ENCODE peak calls at places on chromosome 16, in nine cellular contexts. G, H, F, R, C, U, E, K and I are unnamed samples. For H3K4me1, the result is how much of the 10 kb centered on the place peaks cover.

GRCh38 chr16:28309811-28310311 is 17.5 kb downstream of the SBK1 start:
- DNase-seq in G (peak), H (peak), F (no peak), R (no peak), C (no peak), U (no peak), E (no peak), K (no peak), I (no peak)

GRCh38 chr16:508884-509736 is 18.4 kb upstream of the CAPN15 start:
- DNase-seq in G (no peak), H (no peak), F (no peak), R (no peak), C (no peak), U (no peak), E (peak), K (no peak), I (no peak)

GRCh38 chr16:70437582-70438324 is 1.1 kb downstream of the ST3GAL2 start:
- DNase-seq in G (no peak), H (no peak), F (peak), R (peak), C (no peak), U (no peak), E (no peak), K (no peak), I (no peak)

GRCh38 chr16:15952265-15952711 is 2.9 kb downstream of the ABCC1 start:
- DNase-seq in G (no peak), H (no peak), F (no peak), R (no peak), C (no peak), U (peak), E (peak), K (no peak), I (no peak)

GRCh38 chr16:81483064-81483969 is 38.7 kb downstream of the CMIP start:
- DNase-seq in G (no peak), H (no peak), F (no peak), R (no peak), C (no peak), U (no peak), E (peak), K (no peak), I (peak)

GRCh38 chr16:75099738-75100615 is 16.6 kb downstream of the LDHD start:
- DNase-seq in G (no peak), H (peak), F (peak), R (no peak), C (no peak), U (peak), E (no peak), K (no peak), I (peak)

GRCh38 chr16:80150978-80151705 is 389.7 kb upstream of the DYNLRB2 start:
- DNase-seq in G (no peak), H (no peak), F (no peak), R (no peak), C (no peak), U (no peak), E (no peak), K (no peak), I (no peak)

GRCh38 chr16:81928975-81929374 is 82.3 kb downstream of the SDR42E1 start:
- DNase-seq in G (no peak), H (no peak), F (no peak), R (no peak), C (peak), U (no peak), E (no peak), K (no peak), I (no peak)

GRCh38 chr16:14111713-14112538 is 40.8 kb downstream of the MRTFB start:
- DNase-seq in G (no peak), H (peak), F (no peak), R (peak), C (peak), U (peak), E (peak), K (no peak), I (no peak)

GRCh38 chr16:24493859-24494258 is 45.5 kb upstream of the RBBP6 start:
- DNase-seq in G (no peak), H (no peak), F (no peak), R (peak), C (no peak), U (no peak), E (no peak), K (no peak), I (no peak)

GRCh38 chr16:81640681-81641070 is 138.4 kb upstream of the PLCG2 start:
- DNase-seq in G (no peak), H (no peak), F (no peak), R (no peak), C (no peak), U (no peak), E (no peak), K (no peak), I (peak)

GRCh38 chr16:79589495-79590134 is 10.9 kb downstream of the MAF start:
- DNase-seq in G (no peak), H (peak), F (no peak), R (no peak), C (no peak), U (no peak), E (no peak), K (no peak), I (peak)

GRCh38 chr16:31427441-31428276 is 501 bp downstream of the COX6A2 start:
- DNase-seq in G (peak), H (peak), F (no peak), R (no peak), C (no peak), U (peak), E (no peak), K (no peak), I (peak)

GRCh38 chr16:75203106-75203505 is 3.9 kb downstream of the CTRB2 start:
- DNase-seq in G (no peak), H (no peak), F (no peak), R (no peak), C (no peak), U (no peak), E (no peak), K (no peak), I (no peak)

GRCh38 chr16:68898026-68898425 is 54.7 kb downstream of the TANGO6 start:
- DNase-seq in G (no peak), H (no peak), F (no peak), R (no peak), C (no peak), U (no peak), E (no peak), K (no peak), I (no peak)

GRCh38 chr16:25416002-25416401 is 158.4 kb upstream of the ZKSCAN2 start:
- DNase-seq in G (no peak), H (no peak), F (no peak), R (no peak), C (no peak), U (no peak), E (no peak), K (no peak), I (no peak)

GRCh38 chr16:5917436-5917835 is 819.8 kb upstream of the EEF2KMT start:
- DNase-seq in G (no peak), H (no peak), F (no peak), R (no peak), C (no peak), U (no peak), E (no peak), K (no peak), I (no peak)

GRCh38 chr16:5918553-5919127 is 821.0 kb upstream of the EEF2KMT start:
- DNase-seq in G (no peak), H (no peak), F (no peak), R (no peak), C (no peak), U (no peak), E (peak), K (no peak), I (no peak)

GRCh38 chr16:5916711-5917191 is 819.2 kb upstream of the EEF2KMT start:
- DNase-seq in G (no peak), H (no peak), F (no peak), R (no peak), C (no peak), U (no peak), E (no peak), K (no peak), I (no peak)
- H3K27ac ChIP-seq in G (no peak), H (no peak), F (no peak), R (no peak), C (no peak), U (no peak), E (no peak), K (no peak), I (no peak)

GRCh38 chr16:86580798-86581185 is 2.4 kb downstream of the FOXL1 start:
- DNase-seq in G (no peak), H (no peak), F (no peak), R (no peak), C (no peak), U (no peak), E (no peak), K (no peak), I (no peak)
- H3K4me1 ChIP-seq in G (under half), H (under half), F (under half), R (under half), C (under half), U (under half), E (under half), K (under half), I (under half)

GRCh38 chr16:11140466-11140865 is 115.5 kb downstream of the SOCS1 start:
- DNase-seq in G (no peak), H (no peak), F (no peak), R (no peak), C (no peak), U (no peak), E (no peak), K (no peak), I (no peak)
- H3K27ac ChIP-seq in G (no peak), H (no peak), F (no peak), R (no peak), C (no peak), U (peak), E (no peak), K (no peak), I (no peak)

GRCh38 chr16:84881702-84882521 is 62.1 kb downstream of the CRISPLD2 start:
- DNase-seq in G (no peak), H (peak), F (no peak), R (no peak), C (no peak), U (peak), E (peak), K (no peak), I (no peak)

GRCh38 chr16:84885024-84885910 is 65.5 kb downstream of the CRISPLD2 start:
- DNase-seq in G (no peak), H (peak), F (no peak), R (no peak), C (peak), U (peak), E (peak), K (no peak), I (no peak)

GRCh38 chr16:84883301-84883700 is 63.5 kb downstream of the CRISPLD2 start:
- DNase-seq in G (no peak), H (peak), F (no peak), R (no peak), C (no peak), U (peak), E (no peak), K (no peak), I (no peak)

GRCh38 chr16:84886536-84887090 is 66.8 kb downstream of the CRISPLD2 start:
- DNase-seq in G (no peak), H (no peak), F (no peak), R (no peak), C (no peak), U (no peak), E (no peak), K (no peak), I (no peak)

DNA sequence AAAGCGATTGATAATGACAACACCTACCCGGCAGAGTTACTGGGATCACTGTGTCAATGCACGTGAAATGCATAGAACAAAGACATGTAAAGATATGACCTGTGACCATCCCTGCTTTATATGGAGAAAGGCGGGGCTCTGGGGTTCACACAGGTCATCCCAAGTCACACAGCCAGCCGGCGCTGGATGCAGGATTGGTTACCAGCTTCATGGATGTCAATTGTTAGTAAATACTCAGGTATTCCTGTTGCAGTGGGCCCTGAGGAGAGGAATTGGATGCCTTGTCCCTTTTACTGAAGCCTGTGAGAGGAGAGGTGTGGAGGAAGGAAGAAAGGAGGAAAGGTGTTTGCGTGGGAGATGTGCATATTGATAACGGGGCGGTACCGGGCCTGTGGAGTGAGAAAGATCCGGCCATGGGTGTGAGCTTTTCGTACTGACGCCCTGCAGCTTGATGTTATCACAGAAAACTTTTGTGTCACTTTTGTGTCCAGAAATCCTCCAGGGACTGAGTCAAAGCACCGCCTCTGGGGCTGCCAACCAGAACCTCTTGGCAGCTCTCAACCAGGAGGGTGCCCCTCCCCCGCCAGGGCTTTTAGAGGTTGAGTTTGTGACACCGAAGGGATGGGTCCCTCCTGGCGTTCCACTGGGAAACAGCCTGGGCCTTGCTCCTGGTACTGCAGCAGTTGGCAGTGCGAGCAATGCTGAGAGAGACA is 64.7 kb downstream of the CRISPLD2 start:
- DNase-seq in G (no peak), H (peak), F (no peak), R (peak), C (peak), U (peak), E (peak), K (no peak), I (no peak)
- H3K4me1 ChIP-seq in G (under half), H (under half), F (under half), R (under half), C (under half), U (under half), E (under half), K (under half), I (under half)

GRCh38 chr16:21613361-21613760 is 14.0 kb downstream of the METTL9 start:
- DNase-seq in G (no peak), H (no peak), F (no peak), R (no peak), C (no peak), U (no peak), E (no peak), K (no peak), I (no peak)

GRCh38 chr16:21611546-21612384 is 12.4 kb downstream of the METTL9 start:
- DNase-seq in G (no peak), H (no peak), F (no peak), R (peak), C (no peak), U (no peak), E (no peak), K (no peak), I (no peak)

GRCh38 chr16:21610006-21610544 is 10.7 kb downstream of the METTL9 start:
- DNase-seq in G (no peak), H (no peak), F (no peak), R (no peak), C (no peak), U (no peak), E (no peak), K (no peak), I (no peak)

GRCh38 chr16:21610766-21611165 is 11.4 kb downstream of the METTL9 start:
- DNase-seq in G (no peak), H (no peak), F (no peak), R (no peak), C (no peak), U (no peak), E (no peak), K (no peak), I (no peak)

GRCh38 chr16:21611178-21611545 is 11.8 kb downstream of the METTL9 start:
- DNase-seq in G (no peak), H (no peak), F (no peak), R (peak), C (no peak), U (no peak), E (no peak), K (no peak), I (no peak)
- H3K27ac ChIP-seq in G (no peak), H (no peak), F (no peak), R (no peak), C (no peak), U (peak), E (no peak), K (peak), I (peak)

GRCh38 chr16:20383106-20384029 is 21.2 kb downstream of the PDILT start:
- DNase-seq in G (no peak), H (peak), F (peak), R (peak), C (peak), U (peak), E (peak), K (no peak), I (peak)
- H3K4me1 ChIP-seq in G (under half), H (under half), F (under half), R (under half), C (under half), U (under half), E (under half), K (under half), I (under half)

DNA sequence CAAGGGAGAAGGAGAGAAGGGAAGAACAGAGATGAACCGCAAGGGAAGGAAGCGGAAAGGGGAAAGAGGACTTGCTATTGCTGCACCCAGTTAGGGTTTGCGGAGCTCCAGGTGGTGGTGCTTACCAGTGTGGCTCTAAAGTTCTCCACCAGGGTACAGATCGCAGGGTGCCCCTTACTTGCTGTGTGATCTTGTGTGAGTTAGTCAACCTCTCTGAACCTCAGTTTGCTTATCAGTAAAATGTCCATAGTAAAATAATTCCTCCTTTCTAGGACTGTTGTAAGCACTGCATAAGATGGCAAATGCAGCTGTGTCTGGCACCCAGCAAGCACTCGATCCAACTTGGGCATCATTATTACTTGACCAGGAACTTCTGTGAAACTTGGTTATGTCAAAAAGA is 230.7 kb upstream of the CDH5 start:
- DNase-seq in G (no peak), H (no peak), F (no peak), R (no peak), C (no peak), U (no peak), E (no peak), K (no peak), I (no peak)
- H3K27ac ChIP-seq in G (no peak), H (no peak), F (no peak), R (no peak), C (no peak), U (no peak), E (no peak), K (no peak), I (no peak)

GRCh38 chr16:57022445-57022844 is 33.1 kb downstream of the NLRC5 start:
- DNase-seq in G (no peak), H (no peak), F (no peak), R (no peak), C (no peak), U (no peak), E (no peak), K (no peak), I (no peak)
- H3K4me1 ChIP-seq in G (half or more), H (under half), F (under half), R (under half), C (under half), U (under half), E (under half), K (under half), I (under half)

GRCh38 chr16:85148959-85149358 is 36.7 kb upstream of the CIBAR2 start:
- DNase-seq in G (no peak), H (no peak), F (no peak), R (peak), C (no peak), U (no peak), E (no peak), K (no peak), I (no peak)

GRCh38 chr16:85146532-85146797 is 34.2 kb upstream of the CIBAR2 start:
- DNase-seq in G (no peak), H (no peak), F (no peak), R (no peak), C (no peak), U (no peak), E (no peak), K (no peak), I (no peak)

GRCh38 chr16:85145734-85146531 is 33.7 kb upstream of the CIBAR2 start:
- DNase-seq in G (no peak), H (no peak), F (no peak), R (no peak), C (no peak), U (no peak), E (no peak), K (no peak), I (peak)

GRCh38 chr16:85145188-85145587 is 32.9 kb upstream of the CIBAR2 start:
- DNase-seq in G (no peak), H (no peak), F (no peak), R (no peak), C (no peak), U (no peak), E (no peak), K (no peak), I (no peak)

GRCh38 chr16:85146922-85147651 is 34.8 kb upstream of the CIBAR2 start:
- DNase-seq in G (no peak), H (peak), F (no peak), R (no peak), C (no peak), U (no peak), E (no peak), K (no peak), I (peak)
- H3K27ac ChIP-seq in G (no peak), H (peak), F (no peak), R (no peak), C (peak), U (peak), E (no peak), K (peak), I (peak)

GRCh38 chr16:1979271-1980025 is 1.8 kb downstream of the NOXO1 start:
- DNase-seq in G (no peak), H (no peak), F (no peak), R (peak), C (peak), U (no peak), E (no peak), K (no peak), I (peak)

GRCh38 chr16:1976951-1977874 is 4.1 kb downstream of the NOXO1 start:
- DNase-seq in G (no peak), H (no peak), F (no peak), R (no peak), C (no peak), U (no peak), E (no peak), K (no peak), I (peak)

GRCh38 chr16:1977875-1978268 is 3.4 kb downstream of the NOXO1 start:
- DNase-seq in G (no peak), H (no peak), F (no peak), R (no peak), C (no peak), U (no peak), E (no peak), K (no peak), I (no peak)

GRCh38 chr16:1980026-1980769 is 1.1 kb downstream of the NOXO1 start:
- DNase-seq in G (no peak), H (no peak), F (no peak), R (no peak), C (no peak), U (no peak), E (no peak), K (no peak), I (no peak)

DNA sequence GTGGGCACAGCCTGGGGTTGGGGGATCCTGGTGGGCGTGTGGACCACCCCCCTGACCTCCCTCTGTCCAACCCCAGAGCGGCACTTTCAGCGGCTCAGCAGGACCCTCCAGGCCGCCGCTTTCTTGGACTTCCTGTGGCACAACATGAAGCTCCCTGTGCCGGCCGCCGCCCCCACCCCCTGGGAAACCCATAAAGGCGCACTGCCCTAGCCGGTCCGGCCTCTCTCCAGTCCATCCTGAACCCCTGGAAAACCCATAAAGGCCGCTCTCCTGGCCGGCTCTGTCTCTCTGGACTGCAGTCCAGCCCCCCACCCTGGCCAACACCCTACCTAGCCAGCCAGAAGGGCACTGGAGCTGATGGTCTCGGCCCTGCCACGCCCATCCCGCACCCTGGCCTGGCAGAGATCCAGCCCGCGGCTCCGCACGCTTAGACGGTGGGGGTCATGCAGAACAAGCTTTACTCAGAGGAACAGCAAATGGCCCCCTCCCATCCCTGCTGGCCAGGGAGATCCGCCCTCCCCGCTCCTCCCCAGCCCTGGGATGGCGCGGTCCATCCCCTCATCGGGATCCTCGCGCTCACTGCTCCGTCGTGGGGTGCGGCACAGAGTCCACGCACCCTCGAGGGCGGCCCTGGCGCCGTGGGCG is 2.7 kb downstream of the NOXO1 start:
- DNase-seq in G (no peak), H (no peak), F (no peak), R (no peak), C (peak), U (no peak), E (no peak), K (no peak), I (no peak)
- H3K4me1 ChIP-seq in G (under half), H (under half), F (under half), R (under half), C (under half), U (under half), E (under half), K (under half), I (under half)